ENCODE peak calls at places on chromosomes 3 and 15, in five cellular contexts. M is A549, G is bronchial epithelial cell, Y is AG04450, F is OCI-LY7. K is an unnamed sample.

GRCh38 chr15:100987143-100987542 is 68.0 kb downstream of the LRRK1 start:
- DNase-seq in M (no peak), G (no peak), Y (no peak), F (no peak), K (no peak)

GRCh38 chr3:176931991-176932390 is 265.3 kb downstream of the TBL1XR1 start:
- DNase-seq in M (no peak), G (no peak), Y (no peak), F (no peak), K (no peak)

GRCh38 chr3:155651489-155652223 is 93.2 kb downstream of the PLCH1 start:
- DNase-seq in M (no peak), G (no peak), Y (no peak), F (no peak), K (no peak)

GRCh38 chr3:47985376-47985775 is 30.8 kb downstream of the MAP4 start:
- DNase-seq in M (no peak), G (no peak), Y (no peak), F (no peak), K (no peak)

GRCh38 chr15:90862964-90863721 is 5.2 kb upstream of the FURIN start:
- DNase-seq in M (no peak), G (peak), Y (no peak), F (no peak), K (no peak)

GRCh38 chr15:60917469-60918130 is 311.5 kb downstream of the RORA start:
- DNase-seq in M (no peak), G (no peak), Y (no peak), F (no peak), K (peak)

GRCh38 chr3:45269952-45270351 is 43.9 kb upstream of the TMEM158 start:
- DNase-seq in M (no peak), G (no peak), Y (no peak), F (no peak), K (no peak)

GRCh38 chr3:122919291-122919610 is 108.3 kb downstream of the SEMA5B start:
- DNase-seq in M (no peak), G (no peak), Y (no peak), F (no peak), K (no peak)

GRCh38 chr15:74788716-74789151 is 6.9 kb downstream of the CSK start:
- DNase-seq in M (no peak), G (no peak), Y (no peak), F (peak), K (no peak)

GRCh38 chr3:54817628-54818027 is 110.2 kb downstream of the LRTM1 start:
- DNase-seq in M (no peak), G (peak), Y (peak), F (no peak), K (no peak)

GRCh38 chr3:105613120-105613519 is 246.4 kb downstream of the ALCAM start:
- DNase-seq in M (no peak), G (no peak), Y (no peak), F (no peak), K (no peak)

GRCh38 chr15:38189651-38190280 is 62.9 kb upstream of the SPRED1 start:
- DNase-seq in M (no peak), G (no peak), Y (no peak), F (no peak), K (no peak)

GRCh38 chr3:172323894-172324590 is 124.2 kb downstream of the GHSR start:
- DNase-seq in M (no peak), G (peak), Y (no peak), F (no peak), K (no peak)

DNA sequence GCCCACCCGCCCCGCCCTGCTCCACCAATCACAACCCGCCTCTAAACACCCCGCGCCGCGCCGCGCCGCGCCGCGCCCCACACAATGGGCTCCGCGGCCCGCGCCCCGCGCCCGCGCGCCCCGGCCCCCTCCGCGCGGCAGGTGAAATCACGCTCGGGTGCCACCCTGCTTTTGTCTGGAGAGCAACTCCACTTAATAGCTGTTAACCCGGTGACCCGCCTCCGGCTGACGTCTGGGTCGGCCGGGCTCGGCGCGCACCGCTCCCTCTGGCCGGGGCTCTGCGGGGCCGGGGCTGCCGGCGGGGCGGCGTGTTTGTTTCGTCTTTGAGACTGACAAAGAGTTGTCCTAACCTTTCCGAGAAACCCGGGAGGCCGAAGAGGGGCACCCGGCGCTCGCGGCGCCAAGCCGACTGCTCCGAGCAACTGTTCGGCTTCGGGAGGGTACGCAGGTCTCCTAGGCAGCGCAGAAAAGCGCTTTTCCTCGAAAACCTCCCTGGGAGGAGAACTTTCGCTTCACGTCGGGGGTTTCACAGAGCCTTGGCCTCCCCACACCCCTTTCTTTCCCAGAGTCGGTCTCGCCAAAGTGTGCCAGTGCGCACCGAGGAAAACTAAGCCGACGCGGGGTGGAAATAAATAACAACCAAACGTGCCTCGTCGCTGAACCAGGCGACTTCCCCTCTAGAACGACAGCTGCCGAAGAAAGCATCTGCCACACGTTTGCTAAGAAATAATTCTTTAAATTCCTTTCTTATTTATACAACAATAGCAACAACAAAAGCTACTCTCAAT is 518.4 kb downstream of the FOXP1 start:
- DNase-seq in M (peak), G (no peak), Y (no peak), F (peak), K (peak)
- TF ChIP-seq CTCF in M (no peak), G (no peak), Y (no peak), F (no peak), K (no peak)

GRCh38 chr3:43953375-43953774 is 262.6 kb downstream of the ABHD5 start:
- DNase-seq in M (no peak), G (no peak), Y (no peak), F (no peak), K (no peak)

GRCh38 chr3:43950775-43951174 is 260.0 kb downstream of the ABHD5 start:
- DNase-seq in M (no peak), G (no peak), Y (no peak), F (peak), K (no peak)

GRCh38 chr3:43951813-43952212 is 261.1 kb downstream of the ABHD5 start:
- DNase-seq in M (no peak), G (no peak), Y (no peak), F (no peak), K (no peak)

GRCh38 chr3:43954321-43954720 is 263.6 kb downstream of the ABHD5 start:
- DNase-seq in M (no peak), G (no peak), Y (no peak), F (no peak), K (no peak)

DNA sequence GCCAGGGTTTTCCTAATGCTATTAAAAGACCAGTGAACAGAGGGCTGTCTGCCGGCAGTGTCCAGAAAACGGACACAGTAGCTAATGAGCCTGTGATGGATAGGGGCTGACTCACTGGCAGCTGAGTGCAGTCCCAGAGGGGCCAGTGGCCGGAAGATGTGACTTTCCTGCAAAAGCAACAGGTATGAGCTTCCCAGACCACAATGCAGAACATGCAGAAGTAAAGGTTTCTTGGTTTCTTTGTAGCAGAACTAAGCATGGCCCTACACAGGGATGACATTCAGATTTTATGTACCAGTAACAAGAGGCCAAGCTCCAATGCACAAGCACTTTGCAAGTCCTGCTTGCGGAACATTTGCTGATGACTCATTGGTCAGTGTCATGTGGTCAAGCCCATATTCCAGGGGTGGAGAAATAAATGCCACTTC is 263.1 kb downstream of the ABHD5 start:
- DNase-seq in M (no peak), G (no peak), Y (peak), F (no peak), K (no peak)
- TF ChIP-seq CTCF in M (no peak), G (no peak), Y (no peak), F (no peak), K (no peak)

GRCh38 chr15:79184465-79184892 is 93.9 kb upstream of the RASGRF1 start:
- DNase-seq in M (peak), G (peak), Y (peak), F (peak), K (peak)

GRCh38 chr15:79179597-79179996 is 89.0 kb upstream of the RASGRF1 start:
- DNase-seq in M (no peak), G (no peak), Y (no peak), F (no peak), K (no peak)

GRCh38 chr15:79180318-79180717 is 89.7 kb upstream of the RASGRF1 start:
- DNase-seq in M (no peak), G (no peak), Y (no peak), F (no peak), K (no peak)

GRCh38 chr15:79186616-79187015 is 95.9 kb upstream of the ANKRD34C start:
- DNase-seq in M (no peak), G (no peak), Y (no peak), F (no peak), K (no peak)

DNA sequence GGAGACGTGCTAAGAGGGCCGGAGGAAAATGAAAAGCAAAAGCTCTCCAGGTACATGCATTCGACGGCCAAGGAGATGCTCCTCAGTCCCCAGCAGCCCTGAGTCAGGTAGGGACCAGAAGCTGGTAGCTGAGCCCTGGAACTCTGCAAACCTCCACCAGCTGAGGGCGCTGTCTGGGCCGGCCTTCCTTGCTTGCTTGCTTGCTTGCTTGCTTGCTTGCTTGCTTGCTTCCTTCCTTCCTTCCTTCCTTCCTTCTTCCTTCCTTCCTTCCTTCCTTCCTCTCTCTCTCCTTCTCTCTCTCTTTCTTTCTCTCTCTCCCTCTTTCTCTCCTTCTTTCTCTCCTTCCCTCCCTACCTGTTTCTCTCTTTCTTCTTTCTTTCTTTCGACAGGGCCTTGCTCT is 94.6 kb upstream of the RASGRF1 start:
- DNase-seq in M (no peak), G (no peak), Y (no peak), F (peak), K (peak)
- TF ChIP-seq CTCF in M (no peak), G (peak), Y (no peak), F (peak), K (no peak)

GRCh38 chr15:65028921-65029735 is at the start of gene MTFMT:
- DNase-seq in M (peak), G (peak), Y (no peak), F (peak), K (peak)
- TF ChIP-seq CTCF in M (peak), G (peak), Y (no peak), F (no peak), K (no peak)

GRCh38 chr3:114640126-114640525 is 346.3 kb downstream of the TIGIT start:
- DNase-seq in M (no peak), G (no peak), Y (no peak), F (no peak), K (no peak)
- TF ChIP-seq CTCF in M (no peak), G (no peak), Y (no peak), F (no peak), K (no peak)

GRCh38 chr3:151327571-151328198 is 1.7 kb downstream of the P2RY13 start:
- DNase-seq in M (peak), G (peak), Y (no peak), F (peak), K (no peak)
- TF ChIP-seq CTCF in M (peak), G (peak), Y (peak), F (peak), K (peak)

GRCh38 chr3:13528217-13528801 is 20.6 kb upstream of the FBLN2 start:
- DNase-seq in M (peak), G (no peak), Y (no peak), F (no peak), K (no peak)
- TF ChIP-seq CTCF in M (no peak), G (peak), Y (peak), F (no peak), K (peak)

DNA sequence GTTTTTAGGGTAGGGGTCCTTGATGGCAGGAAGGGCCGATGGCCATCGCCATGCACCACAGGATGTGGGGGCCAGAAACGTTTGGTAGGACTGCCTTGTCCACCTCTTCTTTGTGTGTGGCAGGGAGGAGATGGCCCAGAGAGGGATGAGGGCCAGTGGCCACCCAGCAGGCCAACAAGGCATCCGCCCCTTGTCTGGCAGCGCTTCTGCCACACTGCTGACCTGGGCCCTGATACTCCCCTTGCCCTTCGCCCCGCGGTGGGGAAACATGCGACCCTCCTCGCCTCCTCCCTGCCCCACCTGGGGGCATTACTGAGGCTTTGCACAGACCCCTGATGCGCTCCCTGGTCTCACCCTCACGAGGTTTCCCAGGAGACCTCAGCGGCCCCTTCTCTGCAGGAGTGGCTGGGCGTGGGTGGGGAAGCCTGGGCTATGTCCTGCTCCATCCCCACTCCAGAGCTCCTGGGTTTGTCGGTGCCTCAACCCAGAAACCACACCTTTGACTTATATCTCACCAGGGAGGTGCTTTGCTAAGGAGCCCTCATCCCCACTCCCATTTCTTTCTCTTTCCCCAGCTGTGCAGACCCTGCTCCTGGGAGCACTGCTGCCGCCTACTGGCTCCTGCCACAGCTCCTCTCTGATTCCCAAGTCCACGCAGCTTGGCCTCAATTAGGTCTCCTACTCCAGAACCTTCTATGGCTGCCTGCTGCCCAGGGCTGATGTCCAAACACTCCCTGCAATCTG is 38.7 kb downstream of the FEM1B start:
- DNase-seq in M (no peak), G (no peak), Y (no peak), F (peak), K (peak)
- TF ChIP-seq CTCF in M (peak), G (peak), Y (peak), F (peak), K (peak)

K was measured in Calu3.